ENCODE peak calls at places on chromosome 14, in eight cellular contexts. E is C1 segment of cervical spinal cord; V is HCEC 1CT; X is activated naive CD4-positive, alpha-beta T cell; L is MG63; K is ELR; H is GF-D8; U is posterior vena cava. Y is an unnamed sample.

GRCh38 chr14:90805662-90806548 is 10.3 kb downstream of the TTC7B start:
- DNase-seq in K (no peak), E (no peak), L (no peak), U (peak; percentile 88), H (no peak), X (no peak), V (no peak), Y (no peak)

GRCh38 chr14:99419905-99420304 is 60.8 kb downstream of the SETD3 start:
- DNase-seq in E (no peak), X (no peak), K (no peak), U (no peak), H (no peak), V (no peak), L (no peak), Y (no peak)

GRCh38 chr14:39998114-39998513 is 565.9 kb upstream of the FBXO33 start:
- DNase-seq in V (no peak), K (no peak), X (no peak), H (no peak), L (no peak), E (no peak), U (no peak), Y (no peak)

GRCh38 chr14:25406818-25407217 is 356.9 kb upstream of the STXBP6 start:
- DNase-seq in X (no peak), K (peak; percentile 6), U (no peak), L (no peak), E (no peak), V (peak; percentile 11), H (no peak), Y (no peak)

GRCh38 chr14:94172545-94172944 is 1.6 kb upstream of the PPP4R4 start:
- DNase-seq in U (no peak), L (no peak), X (no peak), H (no peak), E (no peak), K (no peak), V (no peak), Y (no peak)

GRCh38 chr14:90627478-90627877 is 188.8 kb downstream of the TTC7B start:
- DNase-seq in X (no peak), V (no peak), H (no peak), E (no peak), L (no peak), K (no peak), U (no peak), Y (no peak)

GRCh38 chr14:25178255-25178654 is 128.3 kb upstream of the STXBP6 start:
- DNase-seq in K (peak; percentile 1), U (no peak), E (no peak), L (no peak), V (no peak), X (no peak), H (no peak), Y (no peak)

GRCh38 chr14:90608925-90609324 is 207.3 kb downstream of the TTC7B start:
- DNase-seq in V (no peak), K (no peak), H (no peak), X (no peak), L (no peak), E (no peak), U (no peak), Y (peak; percentile 58)

GRCh38 chr14:103501921-103502669 is 20.5 kb downstream of the CKB start:
- DNase-seq in L (no peak), X (no peak), K (no peak), U (peak; percentile 43), E (no peak), H (no peak), V (no peak), Y (peak; percentile 27)

GRCh38 chr14:24259282-24260025 is 3.5 kb downstream of the TGM1 start:
- DNase-seq in K (no peak), U (peak; percentile 72), H (no peak), V (no peak), E (no peak), X (no peak), L (peak; percentile 59), Y (no peak)

GRCh38 chr14:104692939-104693315 is 3.5 kb downstream of the INF2 start:
- DNase-seq in H (no peak), U (no peak), X (no peak), V (no peak), E (no peak), K (no peak), L (no peak), Y (no peak)

GRCh38 chr14:33406766-33407165 is 468.1 kb downstream of the NPAS3 start:
- DNase-seq in E (no peak), L (no peak), K (no peak), V (no peak), U (no peak), X (no peak), H (no peak), Y (no peak)

GRCh38 chr14:53621433-53621832 is 335.2 kb downstream of the BMP4 start:
- DNase-seq in V (no peak), K (no peak), L (no peak), E (no peak), U (no peak), H (no peak), X (no peak), Y (no peak)

GRCh38 chr14:70045715-70046535 is 142.8 kb downstream of the SLC8A3 start:
- DNase-seq in X (no peak), E (peak; percentile 17), L (peak; percentile 32), H (no peak), K (peak; percentile 67), V (peak; percentile 66), U (peak; percentile 86), Y (peak; percentile 70)

GRCh38 chr14:63318835-63319234 is at the start of gene GPHB5:
- DNase-seq in X (no peak), H (no peak), L (no peak), E (no peak), V (no peak), K (no peak), U (no peak), Y (no peak)

GRCh38 chr14:31133133-31133532 is 74.5 kb downstream of the HECTD1 start:
- DNase-seq in H (no peak), U (no peak), K (no peak), X (no peak), L (no peak), V (no peak), E (no peak), Y (no peak)

GRCh38 chr14:73242274-73242960 is 5.1 kb downstream of the PAPLN start:
- DNase-seq in U (peak; percentile 48), X (no peak), L (peak; percentile 35), K (no peak), E (peak; percentile 28), V (no peak), H (no peak), Y (no peak)

GRCh38 chr14:50397461-50398196 is 948 bp upstream of the CDKL1 start:
- DNase-seq in H (peak; percentile 49), E (no peak), L (peak; percentile 72), X (no peak), U (no peak), V (peak; percentile 47), K (peak; percentile 65), Y (no peak)

GRCh38 chr14:44616204-44616603 is 109.1 kb upstream of the FSCB start:
- DNase-seq in X (no peak), U (no peak), L (no peak), H (no peak), E (no peak), V (no peak), K (no peak), Y (no peak)

GRCh38 chr14:66624319-66624937 is 116.5 kb downstream of the GPHN start:
- DNase-seq in K (peak; percentile 74), L (peak; percentile 14), E (peak; percentile 25), V (peak; percentile 58), X (no peak), U (no peak), H (no peak), Y (peak; percentile 60)

GRCh38 chr14:62778847-62779246 is 266.4 kb downstream of the KCNH5 start:
- DNase-seq in L (no peak), V (peak; percentile 5), E (no peak), X (no peak), H (no peak), K (no peak), U (no peak), Y (no peak)

GRCh38 chr14:61269321-61270083 is 11.6 kb downstream of the TMEM30B start:
- DNase-seq in E (peak; percentile 7), K (peak; percentile 82), H (no peak), V (peak; percentile 61), L (peak; percentile 46), X (peak; percentile 33), U (peak; percentile 85), Y (peak; percentile 77)

GRCh38 chr14:49971156-49972141 is 78.6 kb downstream of the ARF6 start:
- DNase-seq in H (peak; percentile 13), X (no peak), K (no peak), U (no peak), L (no peak), E (no peak), V (peak; percentile 31), Y (no peak)

GRCh38 chr14:103989034-103989433 is 46.7 kb upstream of the RD3L start:
- DNase-seq in U (no peak), E (no peak), V (no peak), X (no peak), K (no peak), H (no peak), L (no peak), Y (no peak)

GRCh38 chr14:89533136-89533535 is 116.1 kb upstream of the FOXN3 start:
- DNase-seq in V (no peak), K (no peak), E (no peak), L (no peak), U (no peak), H (no peak), X (no peak), Y (no peak)

GRCh38 chr14:21241218-21241819 is 27.9 kb downstream of the HNRNPC start:
- DNase-seq in E (no peak), L (no peak), X (no peak), H (no peak), K (peak; percentile 52), U (no peak), V (peak; percentile 44), Y (no peak)

GRCh38 chr14:58245562-58245961 is 919 bp downstream of the PSMA3 start:
- DNase-seq in L (no peak), X (no peak), E (no peak), U (no peak), H (no peak), K (no peak), V (no peak), Y (no peak)

GRCh38 chr14:68462683-68463082 is 330.2 kb downstream of the ZFP36L1 start:
- DNase-seq in E (no peak), H (no peak), K (peak; percentile 44), V (peak; percentile 46), U (no peak), X (no peak), L (no peak), Y (no peak)

GRCh38 chr14:76314521-76314951 is 61.4 kb upstream of the ESRRB start:
- DNase-seq in K (no peak), X (no peak), L (no peak), V (no peak), E (no peak), H (no peak), U (peak; percentile 35), Y (peak; percentile 29)

GRCh38 chr14:79011091-79011919 is 841.1 kb downstream of the NRXN3 start:
- DNase-seq in V (peak; percentile 91), X (no peak), L (no peak), U (no peak), K (peak; percentile 93), E (no peak), H (no peak), Y (no peak)

GRCh38 chr14:75015496-75015895 is 12.8 kb downstream of the EIF2B2 start:
- DNase-seq in X (no peak), E (no peak), U (no peak), H (no peak), V (no peak), K (no peak), L (no peak), Y (no peak)

GRCh38 chr14:95660550-95661515 is 25.4 kb upstream of the TCL1B start:
- DNase-seq in X (no peak), V (no peak), U (no peak), E (no peak), H (no peak), L (no peak), K (no peak), Y (no peak)

GRCh38 chr14:49860988-49861387 is 8.4 kb upstream of the NEMF start:
- DNase-seq in K (peak; percentile 6), E (no peak), X (no peak), U (no peak), H (no peak), V (no peak), L (no peak), Y (no peak)

GRCh38 chr14:103480595-103480994 is 42.0 kb downstream of the CKB start:
- DNase-seq in X (no peak), U (no peak), E (no peak), V (no peak), K (no peak), H (no peak), L (no peak), Y (no peak)